ENCODE peak calls at places on chromosomes 13 and 19, in four cellular contexts. X, Q, I and S are unnamed samples. For H3K4me1, the result is how much of the 10 kb centered on the place peaks cover.

GRCh38 chr13:110869805-110870706 is 44.8 kb downstream of the ANKRD10 start:
- DNase-seq in X (peak), Q (peak), I (peak), S (peak)

GRCh38 chr13:97058896-97059295 is 64.6 kb upstream of the OXGR1 start:
- DNase-seq in X (no peak), Q (no peak), I (no peak), S (no peak)

GRCh38 chr19:40542197-40542859 is 34.3 kb upstream of the SHKBP1 start:
- DNase-seq in X (peak), Q (no peak), I (no peak), S (no peak)

GRCh38 chr19:33933931-33934330 is 137.3 kb downstream of the KCTD15 start:
- DNase-seq in X (no peak), Q (no peak), I (no peak), S (no peak)

GRCh38 chr19:46602392-46603194 is 1.5 kb downstream of the CALM3 start:
- DNase-seq in X (no peak), Q (no peak), I (no peak), S (no peak)

GRCh38 chr19:5138606-5139594 is 170.0 kb downstream of the KDM4B start:
- DNase-seq in X (no peak), Q (no peak), I (peak), S (peak)

GRCh38 chr13:109821038-109821545 is 34.7 kb upstream of the IRS2 start:
- DNase-seq in X (no peak), Q (no peak), I (no peak), S (no peak)

GRCh38 chr13:98674968-98675528 is 77.4 kb downstream of the SLC15A1 start:
- DNase-seq in X (no peak), Q (no peak), I (no peak), S (no peak)

GRCh38 chr13:58630794-58631193 is 999.2 kb downstream of the PCDH17 start:
- DNase-seq in X (no peak), Q (no peak), I (no peak), S (no peak)

GRCh38 chr13:49791214-49791752 is 1.2 kb downstream of the KPNA3 start:
- DNase-seq in X (no peak), Q (no peak), I (peak), S (no peak)

GRCh38 chr19:2081873-2082810 is 14.0 kb downstream of the MOB3A start:
- DNase-seq in X (no peak), Q (no peak), I (no peak), S (no peak)

GRCh38 chr13:51552027-51552426 is 32.2 kb upstream of the WDFY2 start:
- DNase-seq in X (no peak), Q (no peak), I (no peak), S (no peak)

GRCh38 chr19:9914315-9915207 is 21.8 kb downstream of the OLFM2 start:
- DNase-seq in X (peak), Q (peak), I (peak), S (peak)

GRCh38 chr19:13060233-13060963 is 42.3 kb downstream of the LYL1 start:
- DNase-seq in X (no peak), Q (no peak), I (no peak), S (peak)

GRCh38 chr19:17579523-17580244 is 24.2 kb downstream of the COLGALT1 start:
- DNase-seq in X (peak), Q (peak), I (peak), S (peak)

GRCh38 chr19:29926031-29926430 is 16.0 kb upstream of the URI1 start:
- DNase-seq in X (no peak), Q (no peak), I (no peak), S (no peak)

GRCh38 chr13:112351825-112352224 is 24.3 kb upstream of the SPACA7 start:
- DNase-seq in X (no peak), Q (no peak), I (no peak), S (peak)

GRCh38 chr13:67228909-67229308 is 1.2 kb downstream of the PCDH9 start:
- DNase-seq in X (no peak), Q (no peak), I (no peak), S (peak)

GRCh38 chr19:1019980-1020867 is 699 bp downstream of the TMEM259 start:
- DNase-seq in X (peak), Q (no peak), I (no peak), S (no peak)

GRCh38 chr13:35475960-35476943 is at the start of gene MAB21L1:
- DNase-seq in X (no peak), Q (peak), I (peak), S (peak)

GRCh38 chr19:33447336-33448158 is 74.0 kb downstream of the CEBPG start:
- DNase-seq in X (no peak), Q (no peak), I (no peak), S (no peak)

GRCh38 chr13:99982741-99983400 is 1.3 kb downstream of the ZIC2 start:
- DNase-seq in X (no peak), Q (no peak), I (no peak), S (no peak)

GRCh38 chr13:26436914-26437313 is 120.6 kb upstream of the WASF3 start:
- DNase-seq in X (no peak), Q (no peak), I (no peak), S (no peak)

GRCh38 chr19:39809368-39809767 is 24.6 kb downstream of the DYRK1B start:
- DNase-seq in X (no peak), Q (no peak), I (no peak), S (no peak)

GRCh38 chr19:28940751-28941500 is 272.0 kb downstream of the UQCRFS1 start:
- DNase-seq in X (no peak), Q (no peak), I (no peak), S (no peak)

GRCh38 chr19:40216013-40216776 is 2.0 kb downstream of the TTC9B start:
- DNase-seq in X (no peak), Q (no peak), I (no peak), S (no peak)

GRCh38 chr13:39729161-39729560 is 73.7 kb downstream of the COG6 start:
- DNase-seq in X (no peak), Q (no peak), I (no peak), S (no peak)

GRCh38 chr13:94664889-94665288 is 47.5 kb downstream of the SOX21 start:
- DNase-seq in X (no peak), Q (no peak), I (no peak), S (no peak)

GRCh38 chr19:45423589-45424190 is at the start of gene ERCC1:
- DNase-seq in X (no peak), Q (no peak), I (peak), S (peak)

GRCh38 chr13:95204231-95204765 is 97.0 kb downstream of the ABCC4 start:
- DNase-seq in X (no peak), Q (no peak), I (no peak), S (no peak)

GRCh38 chr13:59345316-59345715 is 818.4 kb downstream of the DIAPH3 start:
- DNase-seq in X (no peak), Q (no peak), I (no peak), S (no peak)

GRCh38 chr19:35712529-35712909 is 5.3 kb upstream of the KMT2B start:
- DNase-seq in X (no peak), Q (no peak), I (no peak), S (no peak)

GRCh38 chr13:77565635-77566034 is 30.1 kb downstream of the SCEL start:
- DNase-seq in X (no peak), Q (no peak), I (no peak), S (no peak)

GRCh38 chr19:14112809-14113385 is 4.7 kb downstream of the PRKACA start:
- DNase-seq in X (no peak), Q (peak), I (peak), S (no peak)

GRCh38 chr19:16035601-16036297 is 40.5 kb upstream of the TPM4 start:
- DNase-seq in X (no peak), Q (no peak), I (no peak), S (no peak)

DNA sequence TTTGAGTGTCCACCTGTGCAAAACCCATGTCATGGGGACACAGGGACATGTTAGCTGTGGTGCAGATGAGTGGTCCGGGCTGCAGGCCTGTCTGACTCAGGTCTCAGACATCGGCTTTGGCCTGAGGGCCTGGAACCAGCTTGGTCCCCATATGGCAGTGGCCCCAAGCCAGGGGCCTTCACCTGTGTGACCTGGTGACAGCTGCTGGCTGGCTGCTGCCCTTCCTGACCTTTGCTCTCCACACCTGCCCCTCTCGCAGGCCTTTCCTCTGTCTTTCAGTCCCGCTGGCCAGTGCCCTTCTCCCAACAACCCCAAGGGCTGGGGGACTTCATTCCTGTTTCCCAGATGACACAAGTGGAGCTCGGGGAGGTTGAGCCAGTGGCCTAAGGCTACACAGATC is 22.9 kb upstream of the LDLR start:
- DNase-seq in X (no peak), Q (no peak), I (no peak), S (no peak)
- H3K4me3 ChIP-seq in X (no peak), Q (no peak), I (no peak), S (no peak)

DNA sequence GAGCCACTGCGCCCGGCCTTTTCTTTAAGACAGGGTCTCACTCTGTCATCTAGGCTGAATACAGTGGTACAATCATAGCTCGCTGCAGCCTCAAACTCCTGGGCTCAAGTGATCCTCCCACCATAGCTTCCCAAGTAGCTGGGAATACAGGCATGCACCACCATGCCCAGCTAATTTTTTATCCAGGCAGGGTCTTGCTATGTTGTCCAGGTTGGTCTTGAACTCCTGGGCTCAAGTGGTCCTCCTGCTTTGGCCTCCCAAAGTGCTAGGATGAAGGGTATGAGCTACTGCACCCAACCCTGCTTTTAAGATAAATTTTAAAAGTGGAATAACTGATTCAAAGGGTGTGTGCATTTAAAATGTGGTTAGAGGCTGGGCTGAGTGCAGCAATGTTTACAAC is 14.1 kb downstream of the NOSIP start:
- DNase-seq in X (no peak), Q (no peak), I (no peak), S (no peak)
- H3K27ac ChIP-seq in X (no peak), Q (no peak), I (no peak), S (no peak)

DNA sequence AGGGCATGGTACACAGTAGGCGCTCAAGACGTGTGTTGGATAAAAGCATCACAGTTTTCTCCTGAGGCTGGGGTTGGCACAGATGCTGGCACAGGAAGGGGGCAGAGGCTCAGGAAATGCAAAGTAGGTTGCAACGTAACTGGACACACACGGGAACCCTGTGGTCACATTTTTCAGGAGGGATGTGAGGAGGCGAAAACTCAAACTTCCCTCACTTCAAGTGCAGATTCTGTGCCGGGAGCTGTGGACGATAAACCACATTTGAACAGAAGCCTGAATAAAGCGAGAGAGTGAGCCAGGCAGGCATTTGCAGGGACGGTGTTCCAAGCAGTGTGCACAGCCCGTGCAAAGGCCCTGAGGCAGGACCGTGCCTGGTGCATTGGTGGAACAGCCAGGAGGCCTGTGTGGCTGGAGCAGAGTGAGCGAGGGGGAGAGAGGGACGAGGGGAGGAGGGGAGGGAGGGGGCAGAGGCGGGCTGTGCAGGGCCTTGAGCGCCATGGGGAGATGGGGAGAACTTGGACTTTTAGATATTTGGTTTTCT is 40.3 kb downstream of the NFIC start:
- DNase-seq in X (no peak), Q (no peak), I (no peak), S (no peak)
- H3K4me1 ChIP-seq in X (under half), Q (under half), I (half or more), S (under half)

GRCh38 chr13:103406967-103407366 is 340.8 kb upstream of the SLC10A2 start:
- DNase-seq in X (no peak), Q (no peak), I (no peak), S (peak)

GRCh38 chr13:103403148-103403740 is 337.0 kb upstream of the SLC10A2 start:
- DNase-seq in X (no peak), Q (no peak), I (no peak), S (no peak)

GRCh38 chr13:103403814-103404213 is 337.6 kb upstream of the SLC10A2 start:
- DNase-seq in X (no peak), Q (no peak), I (no peak), S (no peak)
- H3K4me3 ChIP-seq in X (no peak), Q (no peak), I (no peak), S (no peak)

GRCh38 chr13:29959086-29959485 is 108.7 kb upstream of the UBL3 start:
- DNase-seq in X (no peak), Q (no peak), I (no peak), S (no peak)

GRCh38 chr13:29964181-29964845 is 113.9 kb upstream of the UBL3 start:
- DNase-seq in X (no peak), Q (no peak), I (no peak), S (no peak)

GRCh38 chr13:29961036-29961685 is 110.7 kb upstream of the UBL3 start:
- DNase-seq in X (no peak), Q (no peak), I (no peak), S (no peak)

GRCh38 chr13:29959621-29960020 is 109.2 kb upstream of the UBL3 start:
- DNase-seq in X (no peak), Q (no peak), I (no peak), S (no peak)

GRCh38 chr13:29963086-29963485 is 112.7 kb upstream of the UBL3 start:
- DNase-seq in X (no peak), Q (no peak), I (no peak), S (no peak)
- H3K27ac ChIP-seq in X (no peak), Q (no peak), I (no peak), S (no peak)

GRCh38 chr19:42595550-42596172 is 937 bp upstream of the CEACAM8 start:
- DNase-seq in X (no peak), Q (no peak), I (no peak), S (no peak)
- H3K4me1 ChIP-seq in X (under half), Q (under half), I (under half), S (under half)

GRCh38 chr19:48363810-48364563 is at the start of the genes SYNGR4 and TMEM143:
- DNase-seq in X (peak), Q (peak), I (peak), S (peak)

GRCh38 chr19:48362716-48363499 is 832 bp downstream of the TMEM143 start:
- DNase-seq in X (peak), Q (peak), I (peak), S (peak)

GRCh38 chr19:48359123-48359522 is 4.6 kb downstream of the TMEM143 start:
- DNase-seq in X (no peak), Q (no peak), I (no peak), S (no peak)

GRCh38 chr19:48363500-48363809 is 285 bp downstream of the TMEM143 start:
- DNase-seq in X (no peak), Q (peak), I (no peak), S (no peak)

DNA sequence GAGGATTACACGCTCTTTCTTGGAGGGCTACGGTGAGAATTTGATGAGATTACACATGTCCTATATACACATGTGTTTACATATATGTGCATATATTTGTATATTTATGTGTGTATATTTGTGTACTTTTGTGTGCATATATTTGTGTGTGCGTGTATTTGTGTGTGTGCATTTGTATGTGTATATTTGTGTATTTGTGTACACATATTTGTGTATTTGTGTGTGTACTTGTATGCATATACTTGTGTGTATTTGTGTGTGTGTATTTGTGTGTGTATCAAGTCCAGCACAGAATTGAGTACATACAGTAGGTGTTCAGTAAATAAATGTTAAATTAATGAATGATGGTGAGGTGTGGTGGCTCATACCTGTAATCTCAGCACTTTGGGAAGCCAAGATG is 1.8 kb downstream of the TMEM143 start:
- DNase-seq in X (no peak), Q (no peak), I (no peak), S (no peak)
- H3K4me3 ChIP-seq in X (no peak), Q (no peak), I (no peak), S (no peak)

DNA sequence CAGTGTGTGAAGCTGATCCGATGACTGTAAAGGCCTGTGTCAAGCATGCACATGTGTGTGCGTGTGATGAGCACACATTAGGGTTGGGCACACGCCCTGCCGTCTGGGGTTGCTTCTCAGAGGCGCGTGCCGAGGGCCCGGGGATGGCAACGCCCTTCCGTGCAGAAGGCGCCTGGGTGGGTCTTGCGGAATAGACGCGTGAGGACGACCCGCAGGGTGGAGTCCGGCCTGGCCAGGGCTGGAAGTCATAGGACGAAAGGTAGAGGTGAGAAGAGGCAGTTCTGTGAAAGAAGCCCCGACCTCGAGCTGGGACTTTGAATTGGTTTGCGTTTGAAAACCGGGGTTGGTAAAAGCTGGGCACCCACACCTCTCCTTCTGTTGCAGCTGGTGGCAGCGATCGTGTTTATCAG is 35.7 kb downstream of the TMEM255B start:
- DNase-seq in X (no peak), Q (no peak), I (no peak), S (no peak)
- H3K27ac ChIP-seq in X (no peak), Q (no peak), I (no peak), S (no peak)

DNA sequence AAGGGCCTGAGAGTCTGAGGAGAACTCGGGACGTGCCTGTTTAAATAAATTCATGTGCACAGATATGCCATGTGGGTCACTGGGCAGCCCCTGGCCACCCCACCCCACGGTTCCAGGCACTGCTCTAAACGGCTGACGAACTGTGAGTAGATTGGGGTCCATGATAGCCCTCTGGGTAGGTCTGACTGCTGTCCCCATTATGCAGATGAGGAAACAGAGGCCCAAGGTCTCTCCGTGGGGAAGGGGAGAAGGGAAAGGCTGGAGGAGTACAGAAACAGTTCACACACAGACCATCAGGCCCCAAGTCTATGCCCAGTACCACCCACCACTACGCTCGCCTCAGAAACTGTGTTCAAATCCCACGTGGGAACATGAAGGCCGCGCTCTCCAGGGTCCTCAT is 14.1 kb downstream of the ZNF787 start:
- DNase-seq in X (no peak), Q (no peak), I (no peak), S (no peak)
- H3K4me1 ChIP-seq in X (under half), Q (half or more), I (half or more), S (under half)